ENCODE peak calls at places on chromosome 22, in seven cellular contexts. M is cardiac muscle cell, H is right lobe of liver, U is heart right ventricle, L is lung, X is tibial nerve, O is ovary. Q is an unnamed sample.

GRCh38 chr22:42604403-42604802 is 10.3 kb downstream of the POLDIP3 start:
- DNase-seq in M (peak; percentile 63), H (no peak), U (no peak), L (peak; percentile 60), X (no peak), O (no peak), Q (no peak)

GRCh38 chr22:26590525-26590858 is 560 bp upstream of the TPST2 start:
- DNase-seq in M (peak; percentile 25), H (no peak), U (no peak), L (no peak), X (no peak), O (no peak), Q (no peak)

GRCh38 chr22:28819253-28820096 is 19.1 kb upstream of the XBP1 start:
- DNase-seq in M (no peak), H (peak; percentile 75), U (no peak), L (no peak), X (no peak), O (no peak), Q (no peak)

GRCh38 chr22:25930710-25931353 is 188.8 kb downstream of the MYO18B start:
- DNase-seq in M (no peak), H (no peak), U (no peak), L (no peak), X (no peak), O (no peak), Q (no peak)

GRCh38 chr22:41132555-41132954 is 40.2 kb downstream of the EP300 start:
- DNase-seq in M (no peak), H (no peak), U (no peak), L (no peak), X (no peak), O (no peak), Q (no peak)

GRCh38 chr22:18060646-18061620 is 16.9 kb upstream of the PEX26 start:
- DNase-seq in M (no peak), H (peak; percentile 62), U (no peak), L (no peak), X (no peak), O (no peak), Q (no peak)

GRCh38 chr22:50739279-50739691 is 1.3 kb downstream of the ACR start:
- DNase-seq in M (no peak), H (no peak), U (no peak), L (peak; percentile 27), X (peak; percentile 8), O (no peak), Q (peak; percentile 45)

GRCh38 chr22:19629720-19630419 is 84.4 kb upstream of the SEPTIN5 start:
- DNase-seq in M (peak; percentile 85), H (peak; percentile 73), U (peak; percentile 75), L (peak; percentile 86), X (peak; percentile 51), O (peak; percentile 74), Q (peak; percentile 71)

GRCh38 chr22:19748991-19749665 is 11.4 kb upstream of the TBX1 start:
- DNase-seq in M (no peak), H (no peak), U (no peak), L (no peak), X (no peak), O (no peak), Q (no peak)

GRCh38 chr22:21449531-21450319 is 17.5 kb upstream of the TMEM191C start:
- DNase-seq in M (no peak), H (no peak), U (no peak), L (no peak), X (peak; percentile 9), O (no peak), Q (peak; percentile 7)

GRCh38 chr22:41573677-41574264 is 13.0 kb downstream of the CSDC2 start:
- DNase-seq in M (no peak), H (no peak), U (no peak), L (no peak), X (no peak), O (peak; percentile 27), Q (no peak)

GRCh38 chr22:17407643-17408042 is 38.4 kb downstream of the CECR2 start:
- DNase-seq in M (peak; percentile 56), H (no peak), U (no peak), L (peak; percentile 41), X (no peak), O (no peak), Q (no peak)

GRCh38 chr22:38700271-38700788 is 413 bp downstream of the JOSD1 start:
- DNase-seq in M (peak; percentile 78), H (peak; percentile 85), U (peak; percentile 78), L (peak; percentile 68), X (peak; percentile 41), O (peak; percentile 80), Q (peak; percentile 63)

GRCh38 chr22:39699631-39700348 is 129.2 kb downstream of the CACNA1I start:
- DNase-seq in M (no peak), H (no peak), U (no peak), L (no peak), X (no peak), O (no peak), Q (no peak)

GRCh38 chr22:24413271-24413670 is 14.1 kb upstream of the ADORA2A start:
- DNase-seq in M (no peak), H (no peak), U (no peak), L (no peak), X (no peak), O (no peak), Q (no peak)

GRCh38 chr22:24177456-24177855 is 3.8 kb upstream of the SUSD2 start:
- DNase-seq in M (no peak), H (no peak), U (no peak), L (no peak), X (no peak), O (no peak), Q (no peak)

GRCh38 chr22:46010951-46011626 is 34.1 kb upstream of the WNT7B start:
- DNase-seq in M (no peak), H (peak; percentile 45), U (no peak), L (no peak), X (no peak), O (peak; percentile 46), Q (no peak)

GRCh38 chr22:24894220-24894975 is 52.1 kb downstream of the LHFPL7 start:
- DNase-seq in M (peak; percentile 96), H (peak; percentile 89), U (peak; percentile 76), L (peak; percentile 92), X (peak; percentile 73), O (peak; percentile 88), Q (peak; percentile 91)

GRCh38 chr22:20159088-20159487 is 8.2 kb upstream of the CCDC188 start:
- DNase-seq in M (no peak), H (no peak), U (no peak), L (no peak), X (no peak), O (no peak), Q (no peak)

GRCh38 chr22:42127606-42128005 is 3.0 kb downstream of the CYP2D6 start:
- DNase-seq in M (no peak), H (no peak), U (no peak), L (no peak), X (no peak), O (no peak), Q (no peak)

GRCh38 chr22:42344391-42344861 is 74.0 kb upstream of the TCF20 start:
- DNase-seq in M (peak; percentile 46), H (no peak), U (peak; percentile 62), L (no peak), X (no peak), O (peak; percentile 55), Q (peak; percentile 80)

GRCh38 chr22:31086703-31087330 is 5.7 kb downstream of the SMTN start:
- DNase-seq in M (no peak), H (no peak), U (no peak), L (no peak), X (no peak), O (no peak), Q (no peak)
- TF ChIP-seq CTCF in M (no peak), H (no peak), U (no peak), L (no peak), X (no peak), O (no peak), Q (no peak)

DNA sequence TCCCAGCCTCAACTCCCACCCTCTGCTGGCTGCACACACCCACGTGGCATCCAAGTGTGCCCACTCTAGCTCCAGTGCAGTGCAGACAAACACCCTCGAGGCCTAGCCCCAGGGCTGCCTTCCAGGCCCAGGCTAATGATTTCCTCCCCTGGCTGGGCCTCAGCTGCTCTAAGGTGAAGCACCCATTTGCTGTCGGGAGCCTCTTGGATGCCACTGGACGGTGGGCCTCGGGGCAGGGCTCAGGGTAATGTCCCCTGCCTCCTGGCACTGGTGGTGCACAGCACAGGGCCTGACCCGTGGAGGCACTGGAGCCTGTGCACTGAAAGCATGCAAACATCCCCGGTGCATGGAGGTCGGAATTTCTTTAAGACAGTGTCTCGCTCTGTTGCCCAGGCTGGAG is 635.2 kb downstream of the TBC1D22A start:
- DNase-seq in M (no peak), H (no peak), U (no peak), L (no peak), X (no peak), O (no peak), Q (peak; percentile 47)
- H3K9me3 ChIP-seq in M (no peaks in the 10 kb centered on the region), H (no peaks in the 10 kb centered on the region), U (no peaks in the 10 kb centered on the region), L (no peaks in the 10 kb centered on the region), X (no peaks in the 10 kb centered on the region), O (no peaks in the 10 kb centered on the region), Q (no peaks in the 10 kb centered on the region)

GRCh38 chr22:22941831-22942510 is 54.4 kb downstream of the IGLL5 start:
- DNase-seq in M (no peak), H (no peak), U (no peak), L (no peak), X (peak; percentile 4), O (no peak), Q (peak; percentile 16)

GRCh38 chr22:22942511-22943329 is 55.1 kb downstream of the IGLL5 start:
- DNase-seq in M (peak; percentile 70), H (peak; percentile 51), U (no peak), L (peak; percentile 46), X (peak; percentile 3), O (peak; percentile 51), Q (peak; percentile 53)

GRCh38 chr22:22945195-22945594 is 57.6 kb downstream of the IGLL5 start:
- DNase-seq in M (no peak), H (no peak), U (no peak), L (no peak), X (no peak), O (no peak), Q (no peak)

GRCh38 chr22:22944268-22944985 is 56.8 kb downstream of the IGLL5 start:
- DNase-seq in M (no peak), H (no peak), U (no peak), L (no peak), X (no peak), O (no peak), Q (no peak)

GRCh38 chr22:22943521-22944267 is 56.1 kb downstream of the IGLL5 start:
- DNase-seq in M (no peak), H (no peak), U (no peak), L (no peak), X (no peak), O (no peak), Q (no peak)
- TF ChIP-seq CTCF in M (no peak), H (no peak), U (no peak), L (no peak), X (no peak), O (no peak), Q (no peak)

GRCh38 chr22:48629631-48630443 is 1197.8 kb downstream of the BRD1 start:
- DNase-seq in M (no peak), H (no peak), U (no peak), L (no peak), X (no peak), O (no peak), Q (no peak)

GRCh38 chr22:48628891-48629559 is 1198.6 kb downstream of the BRD1 start:
- DNase-seq in M (no peak), H (no peak), U (no peak), L (no peak), X (no peak), O (no peak), Q (no peak)

GRCh38 chr22:48627203-48627602 is 1200.5 kb downstream of the BRD1 start:
- DNase-seq in M (no peak), H (no peak), U (no peak), L (no peak), X (no peak), O (peak; percentile 59), Q (no peak)

GRCh38 chr22:48630444-48630777 is 1197.3 kb downstream of the BRD1 start:
- DNase-seq in M (no peak), H (no peak), U (no peak), L (no peak), X (no peak), O (no peak), Q (no peak)

GRCh38 chr22:48627966-48628365 is 1199.7 kb downstream of the BRD1 start:
- DNase-seq in M (no peak), H (no peak), U (no peak), L (no peak), X (no peak), O (no peak), Q (no peak)
- H3K9me3 ChIP-seq in M (no peaks in the 10 kb centered on the region), H (no peaks in the 10 kb centered on the region), U (no peaks in the 10 kb centered on the region), L (peaks cover 1% of the 10 kb centered on the region), X (no peaks in the 10 kb centered on the region), O (no peaks in the 10 kb centered on the region), Q (no peaks in the 10 kb centered on the region)